ENCODE peak calls at places on chromosome 16, in nine cellular contexts. One of them, this sample, is unnamed.

GRCh38 chr16:5916711-5917191 is 819.2 kb upstream of the EEF2KMT start:
- DNase-seq in foreskin melanocyte: no peak
- DNase-seq in stimulated activated CD8-positive, alpha-beta memory T cell treated with anti-CD3 and anti-CD28 coated beads, Interleukin-7, amount 100 ng/mL, for 1 hour: no peak
- DNase-seq in NCI-H2081: no peak
- DNase-seq in fibroblast of lung: no peak
- DNase-seq in HFFc6: no peak
- DNase-seq in NCI-H1436 treated with DMSO at 0.1 percent for 48 hours: no peak
- DNase-seq in NCI-H1092 treated with DMSO at 0.1 percent for 48 hours: no peak
- DNase-seq in GM23338: peak
- DNase-seq in this sample: no peak

GRCh38 chr16:81142864-81143263 is 46.7 kb upstream of the GCSH start:
- DNase-seq in foreskin melanocyte: no peak
- DNase-seq in stimulated activated CD8-positive, alpha-beta memory T cell treated with anti-CD3 and anti-CD28 coated beads, Interleukin-7, amount 100 ng/mL, for 1 hour: no peak
- DNase-seq in GM23338: no peak
- DNase-seq in NCI-H1092 treated with DMSO at 0.1 percent for 48 hours: no peak
- DNase-seq in HFFc6: no peak
- DNase-seq in NCI-H2081: no peak
- DNase-seq in NCI-H1436 treated with DMSO at 0.1 percent for 48 hours: no peak
- DNase-seq in fibroblast of lung: no peak
- DNase-seq in this sample: no peak

GRCh38 chr16:35706901-35707300 is 2247.5 kb downstream of the TP53TG3F start:
- DNase-seq in NCI-H1436 treated with DMSO at 0.1 percent for 48 hours: no peak
- DNase-seq in HFFc6: no peak
- DNase-seq in NCI-H2081: no peak
- DNase-seq in fibroblast of lung: no peak
- DNase-seq in GM23338: no peak
- DNase-seq in stimulated activated CD8-positive, alpha-beta memory T cell treated with anti-CD3 and anti-CD28 coated beads, Interleukin-7, amount 100 ng/mL, for 1 hour: no peak
- DNase-seq in NCI-H1092 treated with DMSO at 0.1 percent for 48 hours: no peak
- DNase-seq in foreskin melanocyte: no peak
- DNase-seq in this sample: no peak

GRCh38 chr16:29831490-29831889 is 11.2 kb downstream of the MVP start:
- DNase-seq in foreskin melanocyte: no peak
- DNase-seq in GM23338: no peak
- DNase-seq in NCI-H2081: no peak
- DNase-seq in NCI-H1436 treated with DMSO at 0.1 percent for 48 hours: no peak
- DNase-seq in NCI-H1092 treated with DMSO at 0.1 percent for 48 hours: no peak
- DNase-seq in stimulated activated CD8-positive, alpha-beta memory T cell treated with anti-CD3 and anti-CD28 coated beads, Interleukin-7, amount 100 ng/mL, for 1 hour: no peak
- DNase-seq in HFFc6: no peak
- DNase-seq in fibroblast of lung: no peak
- DNase-seq in this sample: no peak

GRCh38 chr16:83849434-83849833 is 41.7 kb downstream of the HSBP1 start:
- DNase-seq in HFFc6: no peak
- DNase-seq in NCI-H2081: no peak
- DNase-seq in stimulated activated CD8-positive, alpha-beta memory T cell treated with anti-CD3 and anti-CD28 coated beads, Interleukin-7, amount 100 ng/mL, for 1 hour: no peak
- DNase-seq in NCI-H1436 treated with DMSO at 0.1 percent for 48 hours: no peak
- DNase-seq in GM23338: no peak
- DNase-seq in NCI-H1092 treated with DMSO at 0.1 percent for 48 hours: no peak
- DNase-seq in fibroblast of lung: no peak
- DNase-seq in foreskin melanocyte: no peak
- DNase-seq in this sample: no peak

GRCh38 chr16:24771132-24771778 is 41.8 kb downstream of the TNRC6A start:
- DNase-seq in foreskin melanocyte: no peak
- DNase-seq in fibroblast of lung: peak
- DNase-seq in GM23338: no peak
- DNase-seq in NCI-H2081: no peak
- DNase-seq in stimulated activated CD8-positive, alpha-beta memory T cell treated with anti-CD3 and anti-CD28 coated beads, Interleukin-7, amount 100 ng/mL, for 1 hour: no peak
- DNase-seq in NCI-H1436 treated with DMSO at 0.1 percent for 48 hours: no peak
- DNase-seq in HFFc6: peak
- DNase-seq in NCI-H1092 treated with DMSO at 0.1 percent for 48 hours: no peak
- DNase-seq in this sample: no peak

GRCh38 chr16:86300746-86301480 is 209.4 kb upstream of the FOXF1 start:
- DNase-seq in foreskin melanocyte: no peak
- DNase-seq in NCI-H1436 treated with DMSO at 0.1 percent for 48 hours: no peak
- DNase-seq in HFFc6: no peak
- DNase-seq in fibroblast of lung: peak
- DNase-seq in NCI-H1092 treated with DMSO at 0.1 percent for 48 hours: no peak
- DNase-seq in stimulated activated CD8-positive, alpha-beta memory T cell treated with anti-CD3 and anti-CD28 coated beads, Interleukin-7, amount 100 ng/mL, for 1 hour: no peak
- DNase-seq in GM23338: peak
- DNase-seq in NCI-H2081: no peak
- DNase-seq in this sample: no peak

GRCh38 chr16:31513126-31513525 is 4.9 kb upstream of the RUSF1 start:
- DNase-seq in stimulated activated CD8-positive, alpha-beta memory T cell treated with anti-CD3 and anti-CD28 coated beads, Interleukin-7, amount 100 ng/mL, for 1 hour: no peak
- DNase-seq in GM23338: no peak
- DNase-seq in fibroblast of lung: peak
- DNase-seq in HFFc6: peak
- DNase-seq in foreskin melanocyte: peak
- DNase-seq in NCI-H1092 treated with DMSO at 0.1 percent for 48 hours: no peak
- DNase-seq in NCI-H1436 treated with DMSO at 0.1 percent for 48 hours: no peak
- DNase-seq in NCI-H2081: no peak
- DNase-seq in this sample: peak

GRCh38 chr16:89363621-89364393 is 126.6 kb downstream of the ANKRD11 start:
- DNase-seq in NCI-H1092 treated with DMSO at 0.1 percent for 48 hours: no peak
- DNase-seq in HFFc6: peak
- DNase-seq in foreskin melanocyte: peak
- DNase-seq in NCI-H1436 treated with DMSO at 0.1 percent for 48 hours: no peak
- DNase-seq in NCI-H2081: no peak
- DNase-seq in fibroblast of lung: peak
- DNase-seq in GM23338: no peak
- DNase-seq in stimulated activated CD8-positive, alpha-beta memory T cell treated with anti-CD3 and anti-CD28 coated beads, Interleukin-7, amount 100 ng/mL, for 1 hour: no peak
- DNase-seq in this sample: peak

This sample was measured in SK-MEL-5.